ENCODE peak calls at places on chromosomes 11 and 22, in ten cellular contexts. I, D, K, Y, H, F, E, P, B and W are unnamed samples.
A peak's percentile ranks its signal among the peaks of the same experiment; 100 is the strongest.

GRCh38 chr22:25622011-25622410 is 57.5 kb downstream of the GRK3 start:
- DNase-seq in F (no peak), I (no peak), D (no peak), B (peak; percentile 12), E (no peak), H (no peak), P (no peak), K (no peak), Y (no peak), W (no peak)

GRCh38 chr22:17201285-17201945 is 17.8 kb downstream of the ADA2 start:
- DNase-seq in B (peak; percentile 29), P (no peak), F (no peak), Y (no peak), K (no peak), I (no peak), H (no peak), D (peak; percentile 25), E (no peak), W (no peak)

GRCh38 chr11:57386178-57386945 is 4.1 kb downstream of the PRG2 start:
- DNase-seq in H (no peak), P (no peak), D (no peak), E (no peak), Y (no peak), B (no peak), K (no peak), F (no peak), I (no peak), W (no peak)

GRCh38 chr22:19848298-19849224 is 6.1 kb downstream of the GNB1L start:
- DNase-seq in K (no peak), H (peak; percentile 70), E (no peak), F (no peak), D (no peak), Y (no peak), P (no peak), I (peak; percentile 8), B (peak; percentile 29), W (no peak)

GRCh38 chr11:113240389-113240788 is 74.0 kb upstream of the TTC12 start:
- DNase-seq in Y (no peak), D (no peak), K (no peak), B (no peak), P (no peak), E (no peak), H (no peak), I (no peak), F (no peak), W (no peak)

GRCh38 chr11:43789700-43790443 is 90.8 kb upstream of the ALKBH3 start:
- DNase-seq in K (no peak), P (no peak), Y (no peak), I (no peak), F (no peak), B (peak; percentile 68), H (peak; percentile 87), E (no peak), D (no peak), W (no peak)

GRCh38 chr22:27918351-27919221 is 470 bp downstream of the PITPNB start:
- DNase-seq in I (peak; percentile 66), E (peak; percentile 53), H (peak; percentile 32), F (peak; percentile 65), P (peak; percentile 61), B (peak; percentile 39), K (peak; percentile 51), D (no peak), Y (peak; percentile 58), W (peak; percentile 59)

GRCh38 chr11:102950622-102951081 is 4.9 kb downstream of the MMP13 start:
- DNase-seq in F (no peak), B (peak; percentile 92), Y (no peak), I (no peak), K (no peak), H (peak; percentile 69), D (no peak), P (no peak), E (no peak), W (no peak)

GRCh38 chr22:45576730-45577464 is 74.2 kb downstream of the FBLN1 start:
- DNase-seq in Y (no peak), P (no peak), E (no peak), I (no peak), H (no peak), D (no peak), B (no peak), K (no peak), F (no peak), W (no peak)

GRCh38 chr22:40009953-40010751 is 15.4 kb downstream of the FAM83F start:
- DNase-seq in H (no peak), D (no peak), P (no peak), K (no peak), I (no peak), Y (no peak), B (no peak), F (no peak), E (no peak), W (no peak)

GRCh38 chr11:12090761-12091261 is 19.6 kb upstream of the MICAL2 start:
- DNase-seq in H (peak; percentile 97), P (no peak), Y (no peak), D (no peak), E (no peak), I (no peak), K (no peak), F (no peak), B (no peak), W (no peak)

GRCh38 chr11:5004429-5005274 is 10.0 kb downstream of the OR51L1 start:
- DNase-seq in H (peak; percentile 59), E (peak; percentile 52), F (no peak), P (peak; percentile 48), B (peak; percentile 59), I (peak; percentile 25), Y (peak; percentile 66), K (peak; percentile 15), D (no peak), W (no peak)

GRCh38 chr22:36301851-36302250 is 48.9 kb downstream of the APOL1 start:
- DNase-seq in H (no peak), P (no peak), I (no peak), D (no peak), E (no peak), F (no peak), Y (no peak), B (no peak), K (no peak), W (no peak)